ENCODE peak calls at places on chromosomes 1 and 21, in seven cellular contexts. Z is aorta, D is BE2C, B is heart right ventricle, Q is stomach, M is HCT116, F is hepatocyte. P is an unnamed sample. For H3K4me1, H3K9me3 and H3K27me3, the result is how much of the 10 kb centered on the place peaks cover.

GRCh38 chr1:176768532-176768931 is 305.6 kb downstream of the PAPPA2 start:
- DNase-seq in D (peak), Q (no peak), Z (no peak), M (no peak), B (no peak), F (no peak), P (no peak)

GRCh38 chr1:209246660-209247059 is 336.9 kb upstream of the CAMK1G start:
- DNase-seq in D (no peak), Z (no peak), F (no peak), M (no peak), Q (no peak), B (no peak), P (peak)

GRCh38 chr1:150922519-150922975 is 3.6 kb upstream of the SETDB1 start:
- DNase-seq in B (peak), Q (peak), Z (no peak), F (peak), M (peak), D (peak), P (peak)

GRCh38 chr1:41418868-41419583 is 57.8 kb downstream of the FOXO6 start:
- DNase-seq in Z (peak), F (peak), B (peak), M (peak), Q (peak), D (peak), P (peak)

GRCh38 chr1:39409055-39409816 is 82.2 kb upstream of the BMP8A start:
- DNase-seq in D (peak), B (peak), Q (peak), M (no peak), Z (peak), F (peak), P (peak)

GRCh38 chr1:107617921-107618320 is 347.1 kb downstream of the VAV3 start:
- DNase-seq in M (no peak), Z (no peak), Q (no peak), D (no peak), B (no peak), F (no peak), P (no peak)

GRCh38 chr1:156726549-156727226 is 1.6 kb upstream of the METTL25B start:
- DNase-seq in Z (no peak), M (peak), D (peak), F (peak), Q (peak), B (peak), P (peak)

GRCh38 chr1:5572794-5573193 is 419.4 kb downstream of the NPHP4 start:
- DNase-seq in B (no peak), F (no peak), Q (peak), M (no peak), Z (no peak), D (no peak), P (no peak)

GRCh38 chr1:162422662-162423375 is 10.9 kb upstream of the SH2D1B start:
- DNase-seq in M (no peak), Z (no peak), F (no peak), Q (no peak), B (no peak), D (no peak), P (no peak)

GRCh38 chr1:115158181-115158580 is 68.9 kb upstream of the TSPAN2 start:
- DNase-seq in F (no peak), M (no peak), Z (no peak), D (no peak), Q (no peak), B (no peak), P (peak)

GRCh38 chr1:18531503-18531845 is 50.7 kb downstream of the KLHDC7A start:
- DNase-seq in Q (no peak), M (no peak), F (no peak), Z (no peak), B (no peak), D (no peak), P (no peak)

GRCh38 chr21:36769051-36769867 is 70.3 kb downstream of the SIM2 start:
- DNase-seq in D (no peak), Z (no peak), Q (no peak), F (no peak), M (no peak), B (no peak), P (no peak)

GRCh38 chr1:200724064-200724463 is 14.6 kb upstream of the CAMSAP2 start:
- DNase-seq in D (no peak), Z (no peak), B (no peak), F (no peak), M (no peak), Q (no peak), P (no peak)

GRCh38 chr1:36691374-36691773 is 208.7 kb upstream of the CSF3R start:
- DNase-seq in B (no peak), Q (no peak), D (no peak), M (peak), Z (no peak), F (no peak), P (no peak)

GRCh38 chr1:153032677-153033308 is 1.8 kb downstream of the SPRR1B start:
- DNase-seq in M (peak), F (no peak), B (no peak), Z (no peak), D (no peak), Q (no peak), P (peak)

GRCh38 chr1:231695439-231696255 is 69.1 kb downstream of the DISC1 start:
- DNase-seq in Q (no peak), Z (no peak), M (no peak), D (peak), B (no peak), F (no peak), P (no peak)

GRCh38 chr21:44024895-44025353 is 12.8 kb downstream of the TRAPPC10 start:
- DNase-seq in B (peak), D (no peak), Z (peak), M (no peak), F (peak), Q (no peak), P (peak)

GRCh38 chr1:189431437-189431836 is 1046.2 kb downstream of the BRINP3 start:
- DNase-seq in F (no peak), M (no peak), D (no peak), B (no peak), Q (no peak), Z (no peak), P (peak)

GRCh38 chr1:228852015-228852414 is 116.7 kb downstream of the RHOU start:
- DNase-seq in Q (no peak), D (no peak), F (no peak), B (no peak), Z (no peak), M (no peak), P (no peak)

GRCh38 chr1:197927908-197928665 is 10.9 kb downstream of the LHX9 start:
- DNase-seq in M (no peak), Q (no peak), D (no peak), Z (no peak), F (no peak), B (no peak), P (no peak)

GRCh38 chr21:33401617-33401967 is 1.6 kb upstream of the IFNGR2 start:
- DNase-seq in D (no peak), B (no peak), M (no peak), Z (no peak), F (no peak), Q (no peak), P (peak)

GRCh38 chr1:96538001-96538649 is 183.5 kb upstream of the PTBP2 start:
- DNase-seq in M (no peak), B (peak), Z (no peak), D (no peak), Q (no peak), F (peak), P (peak)

GRCh38 chr21:45919593-45919992 is 62.0 kb upstream of the COL6A1 start:
- DNase-seq in F (no peak), Q (no peak), Z (no peak), M (no peak), D (no peak), B (no peak), P (no peak)

GRCh38 chr1:226737819-226738420 is 1.2 kb downstream of the ITPKB start:
- DNase-seq in B (peak), M (no peak), D (peak), Q (peak), F (peak), Z (peak), P (peak)

GRCh38 chr1:109347511-109347910 is 40.7 kb upstream of the MYBPHL start:
- DNase-seq in Q (no peak), Z (no peak), M (no peak), B (no peak), D (no peak), F (no peak), P (no peak)

GRCh38 chr1:206699626-206700025 is 14.9 kb downstream of the MAPKAPK2 start:
- DNase-seq in D (no peak), F (no peak), Z (no peak), M (no peak), Q (no peak), B (no peak), P (peak)

GRCh38 chr1:177495878-177496277 is 325.1 kb downstream of the BRINP2 start:
- DNase-seq in D (no peak), M (no peak), F (no peak), B (no peak), Z (no peak), Q (no peak), P (no peak)

GRCh38 chr1:226681652-226682493 is 57.2 kb downstream of the ITPKB start:
- DNase-seq in M (no peak), Z (no peak), D (no peak), F (no peak), Q (no peak), B (no peak), P (no peak)

GRCh38 chr21:40466893-40467483 is 380.0 kb downstream of the DSCAM start:
- DNase-seq in D (no peak), F (peak), Q (no peak), B (peak), M (no peak), Z (no peak), P (peak)

GRCh38 chr1:185442065-185442464 is 125.0 kb upstream of the IVNS1ABP start:
- DNase-seq in B (no peak), F (no peak), Q (no peak), D (no peak), M (no peak), Z (no peak), P (peak)

GRCh38 chr1:235642021-235642942 is 7.3 kb downstream of the GNG4 start:
- DNase-seq in M (peak), F (peak), B (no peak), Z (no peak), Q (peak), D (no peak), P (no peak)

GRCh38 chr1:161051219-161051618 is 5.4 kb upstream of the USF1 start:
- DNase-seq in D (no peak), F (no peak), M (no peak), Z (peak), Q (no peak), B (no peak), P (no peak)

GRCh38 chr21:18673789-18674188 is 270.2 kb upstream of the TMPRSS15 start:
- DNase-seq in Q (no peak), Z (no peak), B (no peak), F (no peak), D (no peak), M (no peak), P (no peak)

GRCh38 chr1:232182206-232182605 is 447.7 kb downstream of the SIPA1L2 start:
- DNase-seq in B (no peak), Z (no peak), Q (no peak), M (no peak), D (no peak), F (no peak), P (no peak)

GRCh38 chr1:49016030-49016991 is 239.6 kb upstream of the BEND5 start:
- DNase-seq in B (no peak), F (no peak), D (peak), M (no peak), Z (no peak), Q (no peak), P (peak)

GRCh38 chr1:115557715-115558114 is 84.1 kb upstream of the VANGL1 start:
- DNase-seq in D (no peak), M (no peak), Q (no peak), B (no peak), Z (no peak), F (no peak), P (no peak)

GRCh38 chr1:18480315-18481189 is at the start of gene KLHDC7A:
- DNase-seq in M (no peak), D (no peak), B (no peak), Z (no peak), F (peak), Q (peak), P (no peak)

GRCh38 chr1:21742578-21742977 is 40.4 kb downstream of the USP48 start:
- DNase-seq in Q (no peak), B (no peak), Z (no peak), M (no peak), F (no peak), D (no peak), P (peak)

GRCh38 chr1:181778630-181779285 is 282.8 kb downstream of the ZNF648 start:
- DNase-seq in M (no peak), Z (no peak), D (no peak), B (no peak), Q (no peak), F (peak), P (no peak)

GRCh38 chr1:204080163-204080903 is 7.4 kb downstream of the SOX13 start:
- DNase-seq in B (peak), M (peak), Z (peak), F (peak), D (peak), Q (peak), P (peak)

GRCh38 chr1:204079608-204079999 is 6.7 kb downstream of the SOX13 start:
- DNase-seq in B (no peak), Z (peak), M (no peak), F (no peak), Q (no peak), D (no peak), P (no peak)

GRCh38 chr1:204083491-204083890 is 10.6 kb downstream of the SOX13 start:
- DNase-seq in Z (peak), Q (no peak), F (no peak), M (no peak), B (no peak), D (no peak), P (no peak)

GRCh38 chr1:204081791-204082513 is 9.0 kb downstream of the SOX13 start:
- DNase-seq in Z (peak), F (no peak), D (no peak), Q (no peak), B (no peak), M (no peak), P (no peak)

DNA sequence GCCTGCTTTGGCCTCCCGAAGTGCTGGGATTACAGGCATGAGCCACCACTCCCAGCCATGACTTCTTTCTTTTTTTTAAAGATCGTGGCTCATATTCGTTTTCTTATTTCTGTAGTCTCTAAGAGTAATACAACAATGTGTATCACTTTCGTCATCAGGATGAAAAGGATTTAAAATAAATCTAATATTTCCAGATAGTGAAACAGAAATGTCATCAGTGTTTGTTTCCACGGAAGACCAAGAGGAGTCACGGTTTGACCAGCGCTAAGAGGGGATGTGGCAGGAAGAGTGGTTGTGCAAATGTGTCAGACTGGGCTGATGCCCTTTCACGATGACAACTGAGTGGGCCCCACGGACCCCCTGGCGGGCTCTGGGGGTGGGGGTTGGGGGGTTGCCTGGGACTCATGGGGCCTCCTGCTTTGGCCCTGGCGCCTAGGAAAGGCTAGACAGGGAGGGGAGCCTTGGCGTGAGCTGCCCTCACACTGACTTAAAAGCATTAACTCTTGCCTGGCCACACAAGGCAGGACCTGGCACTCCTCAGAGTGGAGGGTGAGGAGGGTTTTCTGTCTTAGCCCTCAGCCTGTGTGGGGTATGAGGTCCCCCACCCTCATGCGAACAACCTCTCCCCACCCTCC is 8.4 kb downstream of the SOX13 start:
- DNase-seq in D (no peak), Z (peak), M (no peak), B (no peak), F (no peak), Q (no peak), P (no peak)
- H3K4me1 ChIP-seq in D (under half), Z (under half), M (under half), B (half or more), F (half or more), Q (half or more), P (under half)

GRCh38 chr1:167605576-167605975 is 24.5 kb upstream of the RCSD1 start:
- DNase-seq in Z (no peak), F (no peak), M (no peak), Q (no peak), B (no peak), D (peak), P (no peak)
- H3K9me3 ChIP-seq in Z (under half), F (under half), M (under half), Q (under half), B (under half), D (under half), P (under half)

DNA sequence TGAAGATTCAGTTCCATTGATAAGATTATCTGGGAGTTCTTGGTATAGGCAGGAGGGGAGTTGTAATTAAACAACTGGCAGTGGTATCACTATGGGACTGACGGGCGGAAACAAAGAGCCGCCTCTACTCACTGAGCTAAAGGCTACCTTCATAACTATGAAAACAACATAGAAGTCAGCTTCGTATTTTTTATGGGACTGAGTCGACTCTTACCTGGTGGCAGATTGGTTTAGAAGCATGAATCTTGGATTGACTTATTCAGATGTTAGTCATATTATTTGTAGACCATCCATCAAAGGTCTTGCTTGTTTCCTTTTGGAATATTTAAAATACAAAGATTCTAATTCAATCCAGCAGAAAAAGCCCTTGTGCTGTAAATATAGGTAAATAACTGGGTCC is 6.3 kb upstream of the HHIPL2 start:
- DNase-seq in F (no peak), M (no peak), Z (no peak), B (no peak), D (no peak), Q (no peak), P (no peak)
- H3K27me3 ChIP-seq in F (under half), M (under half), Z (under half), B (under half), D (under half), Q (under half), P (under half)

DNA sequence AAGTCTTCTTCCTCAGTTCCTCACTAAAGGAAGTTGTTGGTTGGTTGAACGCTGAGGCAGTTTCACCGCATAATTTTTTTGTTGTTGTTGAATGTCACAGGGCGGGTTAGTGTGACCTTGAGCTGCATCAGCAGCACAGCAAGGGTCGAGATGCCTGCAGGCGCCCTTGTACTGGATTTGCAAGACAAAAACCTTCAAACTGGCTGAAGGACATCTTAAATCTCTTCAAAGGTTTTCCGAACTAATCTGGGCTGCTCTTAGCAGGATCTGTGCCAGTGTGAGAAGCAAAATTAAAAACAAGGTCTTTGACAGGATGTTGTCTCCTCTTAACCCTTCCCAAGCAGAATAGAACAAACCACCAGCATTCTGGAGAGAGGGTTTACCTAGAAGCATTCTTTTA is 59.4 kb downstream of the NRIP1 start:
- DNase-seq in F (no peak), M (no peak), B (no peak), Q (no peak), Z (no peak), D (no peak), P (peak)
- H3K4me1 ChIP-seq in F (under half), M (under half), B (under half), Q (under half), Z (under half), D (under half), P (under half)